ENCODE peak calls at places on chromosome 4, in seven cellular contexts. U is WERI-Rb-1; V is IMR-90; H is fibroblast of pulmonary artery; O is activated CD4-positive, alpha-beta T cell treated with anti-CD3 and anti-CD28 coated beads, Interleukin-2, amount 50 U/mL, for 1 hour; N is dorsolateral prefrontal cortex; M is G401. W is an unnamed sample.

GRCh38 chr4:135694066-135694465 is 1492.5 kb upstream of the PABPC4L start:
- DNase-seq in U (no peak), V (no peak), H (no peak), O (no peak), N (no peak), M (no peak), W (no peak)

GRCh38 chr4:112916868-112917267 is 132.6 kb upstream of the ANK2 start:
- DNase-seq in U (no peak), V (peak; percentile 18), H (peak; percentile 63), O (no peak), N (no peak), M (no peak), W (no peak)

GRCh38 chr4:172953896-172954568 is 214.6 kb upstream of the GALNT7 start:
- DNase-seq in U (no peak), V (peak; percentile 3), H (peak; percentile 3), O (no peak), N (no peak), M (no peak), W (no peak)

GRCh38 chr4:3207531-3208037 is 41.4 kb upstream of the MSANTD1 start:
- DNase-seq in U (no peak), V (peak; percentile 15), H (peak; percentile 59), O (no peak), N (no peak), M (no peak), W (no peak)

GRCh38 chr4:1113311-1114009 is at the start of gene RNF212:
- DNase-seq in U (no peak), V (no peak), H (peak; percentile 6), O (peak; percentile 25), N (no peak), M (peak; percentile 11), W (no peak)

GRCh38 chr4:3371038-3371437 is 70.7 kb upstream of the HGFAC start:
- DNase-seq in U (no peak), V (no peak), H (peak; percentile 35), O (no peak), N (no peak), M (no peak), W (no peak)

GRCh38 chr4:20043992-20044391 is 207.7 kb upstream of the SLIT2 start:
- DNase-seq in U (no peak), V (no peak), H (peak; percentile 28), O (no peak), N (no peak), M (no peak), W (no peak)

GRCh38 chr4:186981161-186981560 is 257.5 kb upstream of the FAT1 start:
- DNase-seq in U (no peak), V (peak; percentile 36), H (peak; percentile 13), O (no peak), N (no peak), M (no peak), W (no peak)

GRCh38 chr4:115906428-115906827 is 793.0 kb upstream of the NDST4 start:
- DNase-seq in U (no peak), V (no peak), H (no peak), O (no peak), N (no peak), M (no peak), W (no peak)

GRCh38 chr4:71148545-71148944 is 155.1 kb downstream of the DCK start:
- DNase-seq in U (no peak), V (no peak), H (no peak), O (no peak), N (no peak), M (no peak), W (no peak)

GRCh38 chr4:108008721-108009120 is 19.0 kb downstream of the HADH start:
- DNase-seq in U (no peak), V (peak; percentile 81), H (peak; percentile 27), O (no peak), N (no peak), M (no peak), W (no peak)

GRCh38 chr4:4270529-4270928 is 19.4 kb downstream of the LYAR start:
- DNase-seq in U (no peak), V (no peak), H (peak; percentile 28), O (no peak), N (no peak), M (no peak), W (no peak)

GRCh38 chr4:80306255-80306654 is 29.3 kb upstream of the CFAP299 start:
- DNase-seq in U (no peak), V (peak; percentile 54), H (peak; percentile 42), O (no peak), N (no peak), M (no peak), W (no peak)

GRCh38 chr4:37243722-37244582 is 591 bp upstream of the NWD2 start:
- DNase-seq in U (no peak), V (no peak), H (no peak), O (no peak), N (peak; percentile 22), M (no peak), W (no peak)

GRCh38 chr4:78776031-78776728 is at the start of gene BMP2K:
- DNase-seq in U (peak; percentile 80), V (peak; percentile 66), H (peak; percentile 75), O (peak; percentile 75), N (peak; percentile 55), M (peak; percentile 63), W (peak; percentile 60)

GRCh38 chr4:3423952-3424351 is 17.8 kb upstream of the HGFAC start:
- DNase-seq in U (no peak), V (no peak), H (no peak), O (no peak), N (no peak), M (no peak), W (no peak)

W was measured in cerebellar cortex.